ENCODE peak calls at places on chromosome 1, in five cellular contexts. One of them, this sample, is unnamed.

GRCh38 chr1:111174070-111174469 is 26.4 kb downstream of the DENND2D start:
- DNase-seq in neuronal stem cell: no peak
- DNase-seq in H9: no peak
- DNase-seq in IMR-90: no peak
- DNase-seq in mesenchymal stem cell: no peak
- DNase-seq in this sample: no peak

GRCh38 chr1:243559575-243560172 is 290.4 kb downstream of the AKT3 start:
- DNase-seq in IMR-90: peak; percentile 70
- DNase-seq in H9: no peak
- DNase-seq in neuronal stem cell: no peak
- DNase-seq in mesenchymal stem cell: peak; percentile 85
- DNase-seq in this sample: peak; percentile 46

GRCh38 chr1:204293605-204294365 is 65.9 kb downstream of the PLEKHA6 start:
- DNase-seq in IMR-90: peak; percentile 43
- DNase-seq in mesenchymal stem cell: peak; percentile 86
- DNase-seq in H9: no peak
- DNase-seq in neuronal stem cell: no peak
- DNase-seq in this sample: no peak

GRCh38 chr1:227733751-227734545 is 1.2 kb downstream of the JMJD4 start:
- DNase-seq in IMR-90: no peak
- DNase-seq in mesenchymal stem cell: no peak
- DNase-seq in neuronal stem cell: no peak
- DNase-seq in H9: peak; percentile 16
- DNase-seq in this sample: no peak

GRCh38 chr1:179921981-179922380 is 32.6 kb upstream of the CEP350 start:
- DNase-seq in H9: no peak
- DNase-seq in neuronal stem cell: no peak
- DNase-seq in mesenchymal stem cell: no peak
- DNase-seq in IMR-90: peak; percentile 4
- DNase-seq in this sample: peak; percentile 26

GRCh38 chr1:223022641-223023473 is 120.2 kb downstream of the TLR5 start:
- DNase-seq in H9: peak; percentile 75
- DNase-seq in mesenchymal stem cell: no peak
- DNase-seq in neuronal stem cell: peak; percentile 46
- DNase-seq in IMR-90: no peak
- DNase-seq in this sample: peak; percentile 99

GRCh38 chr1:198959032-198959431 is 320.2 kb downstream of the PTPRC start:
- DNase-seq in mesenchymal stem cell: no peak
- DNase-seq in H9: no peak
- DNase-seq in IMR-90: no peak
- DNase-seq in neuronal stem cell: no peak
- DNase-seq in this sample: no peak

GRCh38 chr1:166730299-166730888 is 108.9 kb upstream of the POGK start:
- DNase-seq in IMR-90: no peak
- DNase-seq in neuronal stem cell: no peak
- DNase-seq in mesenchymal stem cell: no peak
- DNase-seq in H9: peak; percentile 36
- DNase-seq in this sample: peak; percentile 55

GRCh38 chr1:40782371-40782956 is 1.1 kb upstream of the KCNQ4 start:
- DNase-seq in IMR-90: no peak
- DNase-seq in mesenchymal stem cell: peak; percentile 38
- DNase-seq in neuronal stem cell: no peak
- DNase-seq in H9: peak; percentile 56
- DNase-seq in this sample: peak; percentile 62

GRCh38 chr1:234429434-234429806 is 49.6 kb downstream of the TARBP1 start:
- DNase-seq in H9: no peak
- DNase-seq in IMR-90: no peak
- DNase-seq in mesenchymal stem cell: no peak
- DNase-seq in neuronal stem cell: no peak
- DNase-seq in this sample: no peak

GRCh38 chr1:5798151-5798730 is 194.0 kb downstream of the NPHP4 start:
- DNase-seq in IMR-90: no peak
- DNase-seq in neuronal stem cell: peak; percentile 42
- DNase-seq in H9: peak; percentile 65
- DNase-seq in mesenchymal stem cell: no peak
- DNase-seq in this sample: peak; percentile 47

GRCh38 chr1:213564215-213564659 is 423.5 kb upstream of the PROX1 start:
- DNase-seq in mesenchymal stem cell: no peak
- DNase-seq in neuronal stem cell: peak; percentile 3
- DNase-seq in IMR-90: no peak
- DNase-seq in H9: no peak
- DNase-seq in this sample: peak; percentile 70

GRCh38 chr1:245234217-245235120 is 79.7 kb downstream of the KIF26B start:
- DNase-seq in mesenchymal stem cell: no peak
- DNase-seq in IMR-90: no peak
- DNase-seq in H9: peak; percentile 83
- DNase-seq in neuronal stem cell: peak; percentile 67
- DNase-seq in this sample: peak; percentile 53

GRCh38 chr1:18951416-18951815 is 5.1 kb downstream of the IFFO2 start:
- DNase-seq in IMR-90: no peak
- DNase-seq in mesenchymal stem cell: no peak
- DNase-seq in H9: no peak
- DNase-seq in neuronal stem cell: no peak
- DNase-seq in this sample: no peak

GRCh38 chr1:152869808-152870419 is 8.2 kb upstream of the SMCP start:
- DNase-seq in neuronal stem cell: peak; percentile 58
- DNase-seq in H9: peak; percentile 35
- DNase-seq in mesenchymal stem cell: peak; percentile 26
- DNase-seq in IMR-90: peak; percentile 51
- DNase-seq in this sample: peak; percentile 79

GRCh38 chr1:53081384-53082066 is 19.5 kb downstream of the PODN start:
- DNase-seq in H9: no peak
- DNase-seq in neuronal stem cell: no peak
- DNase-seq in IMR-90: no peak
- DNase-seq in mesenchymal stem cell: no peak
- DNase-seq in this sample: no peak

GRCh38 chr1:110340207-110340468 is 961 bp downstream of the RBM15 start:
- DNase-seq in mesenchymal stem cell: no peak
- DNase-seq in IMR-90: no peak
- DNase-seq in H9: peak; percentile 45
- DNase-seq in neuronal stem cell: no peak
- DNase-seq in this sample: no peak

GRCh38 chr1:2238361-2239055 is 10.4 kb downstream of the SKI start:
- DNase-seq in neuronal stem cell: no peak
- DNase-seq in H9: no peak
- DNase-seq in IMR-90: no peak
- DNase-seq in mesenchymal stem cell: no peak
- DNase-seq in this sample: no peak

GRCh38 chr1:21270086-21270689 is 20.1 kb downstream of the ECE1 start:
- DNase-seq in mesenchymal stem cell: peak; percentile 76
- DNase-seq in IMR-90: peak; percentile 52
- DNase-seq in H9: peak; percentile 92
- DNase-seq in neuronal stem cell: peak; percentile 63
- DNase-seq in this sample: peak; percentile 92

GRCh38 chr1:2374260-2375155 is 16.8 kb downstream of the MORN1 start:
- DNase-seq in H9: no peak
- DNase-seq in IMR-90: no peak
- DNase-seq in neuronal stem cell: no peak
- DNase-seq in mesenchymal stem cell: no peak
- DNase-seq in this sample: no peak

GRCh38 chr1:27650527-27651175 is 15.7 kb upstream of the FGR start:
- DNase-seq in mesenchymal stem cell: peak; percentile 68
- DNase-seq in H9: peak; percentile 70
- DNase-seq in IMR-90: peak; percentile 70
- DNase-seq in neuronal stem cell: no peak
- DNase-seq in this sample: peak; percentile 98

GRCh38 chr1:58611986-58612385 is 34.9 kb upstream of the TACSTD2 start:
- DNase-seq in IMR-90: peak; percentile 54
- DNase-seq in mesenchymal stem cell: no peak
- DNase-seq in H9: no peak
- DNase-seq in neuronal stem cell: no peak
- DNase-seq in this sample: no peak

GRCh38 chr1:58608297-58608696 is 31.2 kb upstream of the TACSTD2 start:
- DNase-seq in mesenchymal stem cell: no peak
- DNase-seq in neuronal stem cell: no peak
- DNase-seq in H9: no peak
- DNase-seq in IMR-90: no peak
- DNase-seq in this sample: no peak

GRCh38 chr1:58607391-58607790 is 30.3 kb upstream of the TACSTD2 start:
- DNase-seq in mesenchymal stem cell: no peak
- DNase-seq in IMR-90: no peak
- DNase-seq in neuronal stem cell: no peak
- DNase-seq in H9: no peak
- DNase-seq in this sample: no peak

GRCh38 chr1:58608945-58609344 is 31.9 kb upstream of the TACSTD2 start:
- DNase-seq in neuronal stem cell: no peak
- DNase-seq in mesenchymal stem cell: no peak
- DNase-seq in H9: no peak
- DNase-seq in IMR-90: no peak
- DNase-seq in this sample: no peak
- H2BK15ac ChIP-seq in neuronal stem cell: no peak overlapping the region
- H2BK15ac ChIP-seq in mesenchymal stem cell: no peak overlapping the region
- H2BK15ac ChIP-seq in H9: no peak overlapping the region
- H2BK15ac ChIP-seq in IMR-90: no peak overlapping the region
- H2BK15ac ChIP-seq in this sample: no peak overlapping the region

GRCh38 chr1:28737245-28738137 is 751 bp downstream of the YTHDF2 start:
- DNase-seq in IMR-90: peak; percentile 43
- DNase-seq in H9: peak; percentile 76
- DNase-seq in neuronal stem cell: peak; percentile 63
- DNase-seq in mesenchymal stem cell: peak; percentile 71
- DNase-seq in this sample: peak; percentile 89
- H2BK15ac ChIP-seq in IMR-90: no peak overlapping the region
- H2BK15ac ChIP-seq in H9: no peak overlapping the region
- H2BK15ac ChIP-seq in neuronal stem cell: peak overlapping the region; percentile 2
- H2BK15ac ChIP-seq in mesenchymal stem cell: peak overlapping the region; percentile 75
- H2BK15ac ChIP-seq in this sample: no peak overlapping the region

GRCh38 chr1:36513676-36514473 is 31.2 kb upstream of the CSF3R start:
- DNase-seq in IMR-90: no peak
- DNase-seq in mesenchymal stem cell: no peak
- DNase-seq in neuronal stem cell: no peak
- DNase-seq in H9: no peak
- DNase-seq in this sample: peak; percentile 37

GRCh38 chr1:36517019-36517387 is 34.3 kb upstream of the CSF3R start:
- DNase-seq in mesenchymal stem cell: no peak
- DNase-seq in neuronal stem cell: no peak
- DNase-seq in IMR-90: no peak
- DNase-seq in H9: no peak
- DNase-seq in this sample: no peak

GRCh38 chr1:36514501-36514900 is 31.8 kb upstream of the CSF3R start:
- DNase-seq in mesenchymal stem cell: no peak
- DNase-seq in H9: no peak
- DNase-seq in IMR-90: no peak
- DNase-seq in neuronal stem cell: no peak
- DNase-seq in this sample: no peak

GRCh38 chr1:36516372-36517018 is 33.8 kb upstream of the CSF3R start:
- DNase-seq in neuronal stem cell: peak; percentile 78
- DNase-seq in IMR-90: peak; percentile 43
- DNase-seq in mesenchymal stem cell: peak; percentile 56
- DNase-seq in H9: peak; percentile 74
- DNase-seq in this sample: peak; percentile 79

DNA sequence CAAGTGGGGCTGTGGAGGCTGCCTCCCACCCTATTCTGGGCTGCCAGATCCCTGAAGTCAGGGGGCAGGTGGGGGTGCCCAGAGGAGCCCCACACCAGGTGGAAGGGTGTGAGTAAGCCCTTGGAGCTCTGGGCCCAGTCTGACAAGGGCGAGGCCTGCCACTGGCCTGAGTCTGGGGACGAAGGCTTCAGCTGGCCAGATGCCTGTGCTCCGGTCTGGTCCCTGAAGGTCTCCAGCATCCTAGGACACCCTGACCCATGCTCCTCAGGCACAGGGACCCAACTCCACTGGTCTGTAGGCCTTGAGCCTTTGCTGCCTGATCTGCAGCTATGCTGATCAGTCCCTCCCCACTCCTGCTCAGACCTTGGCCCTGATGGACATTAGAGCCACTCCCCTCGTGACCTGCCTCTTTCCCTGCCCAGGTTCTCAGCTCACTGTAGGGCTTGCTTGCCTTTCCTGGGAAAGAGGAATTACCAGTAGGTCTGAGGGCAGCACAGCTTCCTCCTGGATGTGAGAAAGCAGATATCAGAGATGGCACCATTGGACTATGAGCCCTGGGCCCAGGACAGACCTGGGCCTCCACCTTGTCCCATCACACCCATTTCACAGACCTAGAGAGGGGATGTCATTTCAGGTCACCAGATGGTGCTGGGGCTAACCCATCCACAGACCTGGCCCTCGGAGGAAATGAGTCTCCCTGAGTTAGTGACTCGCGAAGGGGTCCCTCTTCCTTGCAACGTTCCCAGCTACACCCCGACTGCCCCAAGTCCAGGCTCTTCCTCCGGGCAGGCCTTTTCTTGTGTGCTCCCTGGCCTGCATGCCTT is 32.8 kb upstream of the CSF3R start:
- DNase-seq in IMR-90: no peak
- DNase-seq in neuronal stem cell: no peak
- DNase-seq in mesenchymal stem cell: no peak
- DNase-seq in H9: no peak
- DNase-seq in this sample: no peak
- H2BK15ac ChIP-seq in IMR-90: no peak overlapping the region
- H2BK15ac ChIP-seq in neuronal stem cell: peak overlapping the region; percentile 79
- H2BK15ac ChIP-seq in mesenchymal stem cell: no peak overlapping the region
- H2BK15ac ChIP-seq in H9: no peak overlapping the region
- H2BK15ac ChIP-seq in this sample: no peak overlapping the region

DNA sequence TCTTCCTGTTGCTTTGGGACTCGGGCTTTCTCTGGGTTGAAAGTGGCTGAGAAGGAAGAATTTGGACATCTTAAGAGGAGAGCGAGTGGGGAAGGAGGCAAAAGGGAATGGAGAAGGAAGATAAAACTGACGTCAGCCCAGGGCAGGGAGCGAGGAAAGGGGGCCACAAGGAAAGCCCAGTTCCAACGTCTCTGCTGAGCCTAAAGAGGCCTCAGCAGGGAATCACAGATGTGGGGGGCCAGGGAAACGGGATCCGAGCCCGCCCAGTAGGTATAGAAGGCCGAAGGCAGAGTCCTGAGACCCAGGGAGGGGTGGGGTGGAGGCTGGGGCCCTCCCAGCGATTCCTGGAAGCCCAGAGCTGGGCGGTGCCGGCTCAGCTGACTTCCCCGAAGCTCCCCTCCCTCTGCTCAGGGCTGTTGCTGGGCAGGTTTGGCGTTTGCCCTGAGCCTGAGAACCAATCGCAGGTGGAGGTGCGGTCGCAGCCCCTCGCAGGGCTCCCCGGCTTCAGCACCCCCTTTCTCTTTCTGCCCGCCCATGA is 12.7 kb downstream of the ADAMTSL4 start:
- DNase-seq in neuronal stem cell: peak; percentile 81
- DNase-seq in H9: peak; percentile 94
- DNase-seq in IMR-90: peak; percentile 91
- DNase-seq in mesenchymal stem cell: peak; percentile 96
- DNase-seq in this sample: peak; percentile 95
- H2BK15ac ChIP-seq in neuronal stem cell: peak overlapping the region; percentile 76
- H2BK15ac ChIP-seq in H9: peak overlapping the region; percentile 17
- H2BK15ac ChIP-seq in IMR-90: peak overlapping the region; percentile 96
- H2BK15ac ChIP-seq in mesenchymal stem cell: peak overlapping the region; percentile 98
- H2BK15ac ChIP-seq in this sample: no peak overlapping the region

This sample was measured in mesendoderm.